ENCODE peak calls at places on chromosome 21, in four cellular contexts. K, N, D and O are unnamed samples.

GRCh38 chr21:29827236-29827635 is 112.6 kb downstream of the GRIK1 start:
- DNase-seq in N (no peak), K (peak), D (no peak), O (no peak)

GRCh38 chr21:43597052-43597451 is 62.2 kb downstream of the HSF2BP start:
- DNase-seq in D (no peak), K (peak), N (no peak), O (peak)

GRCh38 chr21:33975548-33976081 is 60.0 kb upstream of the ATP5PO start:
- DNase-seq in D (peak), K (peak), N (peak), O (peak)

GRCh38 chr21:45515241-45516061 is 26.8 kb downstream of the SLC19A1 start:
- DNase-seq in D (no peak), N (no peak), K (no peak), O (no peak)

GRCh38 chr21:42862774-42863503 is 16.4 kb downstream of the WDR4 start:
- DNase-seq in K (no peak), D (no peak), N (no peak), O (no peak)

GRCh38 chr21:17903029-17903806 is 84.1 kb upstream of the C21orf91 start:
- DNase-seq in N (no peak), K (no peak), D (no peak), O (no peak)

GRCh38 chr21:31201144-31201543 is 142.9 kb downstream of the TIAM1 start:
- DNase-seq in N (no peak), D (no peak), K (no peak), O (no peak)

GRCh38 chr21:27572681-27573080 is 605.8 kb upstream of the ADAMTS5 start:
- DNase-seq in D (no peak), N (no peak), K (peak), O (no peak)

GRCh38 chr21:31589820-31590219 is 69.7 kb upstream of the SOD1 start:
- DNase-seq in K (no peak), N (no peak), D (no peak), O (no peak)